ENCODE peak calls at places on chromosomes 11 and 22, in nine cellular contexts. J is ELF-1; G is caudate nucleus; I is naive thymus-derived CD8-positive, alpha-beta T cell; Z is NB4; M is coronary artery; W is heart right ventricle; C is HFFc6; H is COR-L47. F is an unnamed sample.
A peak's percentile ranks its signal among the peaks of the same experiment; 100 is the strongest.

GRCh38 chr11:73141031-73141308 is 1.1 kb downstream of the FCHSD2 start:
- DNase-seq in J (no peak), G (no peak), I (no peak), Z (no peak), M (no peak), W (peak; percentile 31), C (no peak), H (no peak), F (no peak)

GRCh38 chr11:14362613-14363012 is 3.6 kb upstream of the RRAS2 start:
- DNase-seq in J (no peak), G (no peak), I (no peak), Z (no peak), M (no peak), W (no peak), C (no peak), H (no peak), F (no peak)

GRCh38 chr11:121194731-121195596 is 93.9 kb downstream of the TECTA start:
- DNase-seq in J (peak; percentile 47), G (no peak), I (peak; percentile 53), Z (peak; percentile 79), M (no peak), W (no peak), C (peak; percentile 57), H (peak; percentile 50), F (peak; percentile 65)

GRCh38 chr11:97460091-97460490 is 1070.3 kb downstream of the JRKL start:
- DNase-seq in J (no peak), G (no peak), I (no peak), Z (no peak), M (no peak), W (no peak), C (no peak), H (no peak), F (no peak)

GRCh38 chr11:134409552-134410429 is 2.3 kb downstream of the B3GAT1 start:
- DNase-seq in J (peak; percentile 51), G (no peak), I (no peak), Z (no peak), M (no peak), W (no peak), C (no peak), H (no peak), F (no peak)

GRCh38 chr11:95924414-95924760 is 480 bp upstream of the MTMR2 start:
- DNase-seq in J (no peak), G (no peak), I (no peak), Z (no peak), M (no peak), W (no peak), C (peak; percentile 15), H (peak; percentile 15), F (peak; percentile 43)

GRCh38 chr11:117223741-117224685 is 7.9 kb downstream of the PCSK7 start:
- DNase-seq in J (no peak), G (no peak), I (no peak), Z (no peak), M (peak; percentile 69), W (no peak), C (no peak), H (no peak), F (no peak)

GRCh38 chr22:38284042-38284402 is 11.2 kb upstream of the TMEM184B start:
- DNase-seq in J (no peak), G (no peak), I (no peak), Z (no peak), M (peak; percentile 87), W (no peak), C (peak; percentile 90), H (no peak), F (peak; percentile 94)

GRCh38 chr22:37777122-37777687 is 30.5 kb upstream of the GCAT start:
- DNase-seq in J (peak; percentile 84), G (no peak), I (no peak), Z (peak; percentile 66), M (no peak), W (peak; percentile 40), C (peak; percentile 87), H (no peak), F (peak; percentile 90)

GRCh38 chr22:17154971-17155370 is 4.1 kb downstream of the HDHD5 start:
- DNase-seq in J (no peak), G (no peak), I (no peak), Z (no peak), M (no peak), W (no peak), C (no peak), H (no peak), F (no peak)

GRCh38 chr11:43984039-43984438 is 41.6 kb downstream of the C11orf96 start:
- DNase-seq in J (no peak), G (no peak), I (no peak), Z (no peak), M (no peak), W (no peak), C (no peak), H (no peak), F (no peak)

GRCh38 chr22:32123657-32124056 is 35.4 kb downstream of the C22orf42 start:
- DNase-seq in J (peak; percentile 59), G (no peak), I (no peak), Z (no peak), M (no peak), W (no peak), C (no peak), H (no peak), F (no peak)

GRCh38 chr22:33919591-33920501 is at the start of gene LARGE1:
- DNase-seq in J (peak; percentile 49), G (no peak), I (peak; percentile 18), Z (peak; percentile 57), M (no peak), W (peak; percentile 54), C (no peak), H (no peak), F (no peak)

GRCh38 chr11:3201112-3201581 is 17.5 kb downstream of the MRGPRG start:
- DNase-seq in J (no peak), G (no peak), I (no peak), Z (no peak), M (peak; percentile 69), W (no peak), C (no peak), H (no peak), F (no peak)

GRCh38 chr11:117815262-117815803 is 9.2 kb downstream of the FXYD2 start:
- DNase-seq in J (peak; percentile 35), G (no peak), I (peak; percentile 78), Z (peak; percentile 93), M (no peak), W (peak; percentile 40), C (no peak), H (peak; percentile 73), F (no peak)

GRCh38 chr11:128718064-128718463 is 24.2 kb downstream of the FLI1 start:
- DNase-seq in J (no peak), G (no peak), I (no peak), Z (no peak), M (no peak), W (no peak), C (no peak), H (no peak), F (no peak)

GRCh38 chr11:15800121-15800800 is 556.1 kb downstream of the SOX6 start:
- DNase-seq in J (peak; percentile 4), G (peak; percentile 4), I (no peak), Z (peak; percentile 54), M (peak; percentile 78), W (peak; percentile 21), C (peak; percentile 36), H (no peak), F (peak; percentile 94)

GRCh38 chr22:40189979-40190378 is 12.3 kb downstream of the TNRC6B start:
- DNase-seq in J (no peak), G (no peak), I (no peak), Z (no peak), M (no peak), W (no peak), C (peak; percentile 52), H (no peak), F (no peak)

GRCh38 chr22:49257551-49257951 is 570.1 kb downstream of the BRD1 start:
- DNase-seq in J (no peak), G (no peak), I (no peak), Z (no peak), M (peak; percentile 33), W (no peak), C (no peak), H (no peak), F (no peak)

GRCh38 chr22:32204856-32205722 is at the start of gene RFPL2:
- DNase-seq in J (peak; percentile 73), G (no peak), I (peak; percentile 36), Z (peak; percentile 82), M (no peak), W (peak; percentile 38), C (peak; percentile 30), H (peak; percentile 64), F (peak; percentile 15)

GRCh38 chr11:74672956-74673895 is 58.0 kb downstream of the CHRDL2 start:
- DNase-seq in J (peak; percentile 64), G (no peak), I (peak; percentile 8), Z (peak; percentile 29), M (peak; percentile 88), W (peak; percentile 83), C (peak; percentile 97), H (no peak), F (peak; percentile 98)

GRCh38 chr11:70838198-70838597 is 414.2 kb downstream of the SHANK2 start:
- DNase-seq in J (no peak), G (no peak), I (no peak), Z (no peak), M (no peak), W (no peak), C (no peak), H (no peak), F (no peak)

GRCh38 chr11:132052904-132053303 is 682.5 kb downstream of the NTM start:
- DNase-seq in J (no peak), G (no peak), I (no peak), Z (no peak), M (no peak), W (no peak), C (peak; percentile 50), H (no peak), F (no peak)

GRCh38 chr11:118746988-118747585 is 43.9 kb downstream of the DDX6 start:
- DNase-seq in J (no peak), G (no peak), I (no peak), Z (no peak), M (no peak), W (no peak), C (no peak), H (no peak), F (no peak)

GRCh38 chr11:35373284-35373933 is 45.9 kb downstream of the SLC1A2 start:
- DNase-seq in J (no peak), G (no peak), I (no peak), Z (no peak), M (no peak), W (no peak), C (no peak), H (no peak), F (no peak)

GRCh38 chr22:37904572-37905533 is 1.2 kb upstream of the MICALL1 start:
- DNase-seq in J (peak; percentile 88), G (no peak), I (no peak), Z (peak; percentile 96), M (no peak), W (no peak), C (peak; percentile 96), H (no peak), F (peak; percentile 98)

GRCh38 chr22:45881524-45881875 is 95.5 kb downstream of the WNT7B start:
- DNase-seq in J (no peak), G (no peak), I (no peak), Z (no peak), M (no peak), W (no peak), C (no peak), H (no peak), F (no peak)

GRCh38 chr11:46363031-46363407 is 15.8 kb downstream of the DGKZ start:
- DNase-seq in J (no peak), G (peak; percentile 38), I (no peak), Z (peak; percentile 78), M (no peak), W (peak; percentile 66), C (peak; percentile 47), H (peak; percentile 61), F (peak; percentile 74)

GRCh38 chr11:92962444-92962843 is 7.0 kb upstream of the MTNR1B start:
- DNase-seq in J (no peak), G (no peak), I (no peak), Z (no peak), M (no peak), W (no peak), C (no peak), H (no peak), F (no peak)

GRCh38 chr11:73055655-73056354 is 86.3 kb downstream of the FCHSD2 start:
- DNase-seq in J (no peak), G (no peak), I (no peak), Z (no peak), M (no peak), W (no peak), C (no peak), H (no peak), F (no peak)

GRCh38 chr22:46054091-46054877 is 77.3 kb upstream of the WNT7B start:
- DNase-seq in J (no peak), G (no peak), I (peak; percentile 47), Z (no peak), M (peak; percentile 87), W (peak; percentile 77), C (peak; percentile 64), H (peak; percentile 82), F (peak; percentile 83)